ENCODE peak calls at places on chromosomes 13 and 19, in ten cellular contexts. F, K, W, X, J, B, U, P, R and D are unnamed samples.

GRCh38 chr13:29529755-29530154 is 65.7 kb downstream of the SLC7A1 start:
- DNase-seq in X (no peak), U (no peak), K (no peak), B (no peak), W (no peak), R (no peak), J (no peak), P (no peak), F (no peak), D (no peak)

GRCh38 chr13:48160879-48161278 is 66.0 kb upstream of the MED4 start:
- DNase-seq in W (peak; percentile 68), B (peak; percentile 40), F (no peak), P (no peak), K (no peak), X (peak; percentile 21), J (peak; percentile 36), U (no peak), R (no peak), D (no peak)

GRCh38 chr19:11223208-11223607 is 16.2 kb upstream of the ANGPTL8 start:
- DNase-seq in F (no peak), U (no peak), R (no peak), B (no peak), P (no peak), J (no peak), W (no peak), K (no peak), X (no peak), D (no peak)

GRCh38 chr19:35518313-35518712 is 4.9 kb upstream of the DMKN start:
- DNase-seq in F (no peak), J (peak; percentile 86), R (no peak), P (peak; percentile 92), B (no peak), X (peak; percentile 98), K (no peak), U (peak; percentile 95), W (peak; percentile 19), D (no peak)

GRCh38 chr19:48659768-48660167 is 13.0 kb downstream of the NTN5 start:
- DNase-seq in R (no peak), W (no peak), P (no peak), F (no peak), K (no peak), X (no peak), B (no peak), J (peak; percentile 17), U (no peak), D (no peak)

GRCh38 chr19:11227201-11227886 is 12.1 kb upstream of the ANGPTL8 start:
- DNase-seq in X (no peak), U (no peak), W (peak; percentile 49), B (no peak), F (no peak), J (no peak), R (no peak), P (no peak), K (no peak), D (peak; percentile 5)

GRCh38 chr19:3509566-3509989 is 3.5 kb downstream of the FZR1 start:
- DNase-seq in R (no peak), B (no peak), K (no peak), P (no peak), F (no peak), W (peak; percentile 70), U (no peak), J (peak; percentile 92), X (no peak), D (no peak)

GRCh38 chr19:5128251-5128931 is 159.5 kb downstream of the KDM4B start:
- DNase-seq in K (peak; percentile 95), B (peak; percentile 16), X (peak; percentile 92), F (no peak), P (peak; percentile 16), J (peak; percentile 87), U (no peak), W (peak; percentile 64), R (peak; percentile 43), D (no peak)

GRCh38 chr19:34181111-34181864 is 9.0 kb downstream of the LSM14A start:
- DNase-seq in K (no peak), B (no peak), X (no peak), R (no peak), W (no peak), F (no peak), U (no peak), J (no peak), P (no peak), D (no peak)

GRCh38 chr13:39900106-39900750 is 244.8 kb downstream of the COG6 start:
- DNase-seq in J (peak; percentile 68), X (peak; percentile 81), K (no peak), U (no peak), P (peak; percentile 2), R (no peak), W (peak; percentile 87), F (no peak), B (no peak), D (no peak)

GRCh38 chr19:44894946-44895345 is 3.9 kb downstream of the TOMM40 start:
- DNase-seq in K (no peak), W (no peak), B (no peak), X (no peak), J (no peak), R (no peak), U (no peak), F (no peak), P (no peak), D (no peak)